ENCODE peak calls at places on chromosomes 12 and 14, in seven cellular contexts. P is sigmoid colon; A is memory B cell; S is NCI-H1930; I is activated CD4-positive, alpha-beta memory T cell treated with anti-CD3 and anti-CD28 coated beads, Interleukin-2, amount 10 ng/mL, durations not matched to agents 7 days and 5 days; B is substantia nigra; J is stomach. V is an unnamed sample.

GRCh38 chr12:55002355-55002754 is 17.4 kb upstream of the NEUROD4 start:
- DNase-seq in P (no peak), A (no peak), S (no peak), I (no peak), B (no peak), J (no peak), V (no peak)

GRCh38 chr12:132161046-132161781 is 17.0 kb downstream of the NOC4L start:
- DNase-seq in P (no peak), A (no peak), S (no peak), I (no peak), B (no peak), J (no peak), V (no peak)

GRCh38 chr12:109111775-109112491 is 4.5 kb upstream of the ACACB start:
- DNase-seq in P (peak; percentile 91), A (peak; percentile 29), S (no peak), I (peak; percentile 53), B (peak; percentile 36), J (peak; percentile 76), V (peak; percentile 86)

GRCh38 chr14:101351769-101352168 is 209.5 kb upstream of the DIO3 start:
- DNase-seq in P (peak; percentile 39), A (no peak), S (no peak), I (no peak), B (no peak), J (peak; percentile 14), V (no peak)

GRCh38 chr12:105555556-105555973 is 225.1 kb downstream of the C12orf75 start:
- DNase-seq in P (no peak), A (no peak), S (no peak), I (no peak), B (no peak), J (no peak), V (peak; percentile 62)

GRCh38 chr12:121145221-121145620 is 12.5 kb downstream of the P2RX7 start:
- DNase-seq in P (no peak), A (no peak), S (no peak), I (peak; percentile 44), B (no peak), J (no peak), V (no peak)

GRCh38 chr12:97556201-97556824 is 93.7 kb downstream of the RMST start:
- DNase-seq in P (no peak), A (no peak), S (no peak), I (no peak), B (no peak), J (peak; percentile 33), V (no peak)

GRCh38 chr12:106128526-106129430 is 10.0 kb downstream of the NUAK1 start:
- DNase-seq in P (no peak), A (no peak), S (no peak), I (no peak), B (no peak), J (no peak), V (no peak)

GRCh38 chr12:89448951-89449371 is 75.6 kb downstream of the GALNT4 start:
- DNase-seq in P (no peak), A (no peak), S (no peak), I (no peak), B (no peak), J (no peak), V (no peak)

GRCh38 chr12:58161773-58162172 is 220.4 kb downstream of the ATP23 start:
- DNase-seq in P (no peak), A (no peak), S (no peak), I (no peak), B (no peak), J (no peak), V (no peak)

GRCh38 chr12:109560867-109561710 is 12.2 kb downstream of the MMAB start:
- DNase-seq in P (no peak), A (no peak), S (no peak), I (no peak), B (no peak), J (no peak), V (no peak)

GRCh38 chr14:99441157-99441870 is 39.3 kb downstream of the SETD3 start:
- DNase-seq in P (no peak), A (no peak), S (no peak), I (no peak), B (no peak), J (no peak), V (no peak)

GRCh38 chr12:8045952-8046944 is 13.7 kb downstream of the FOXJ2 start:
- DNase-seq in P (peak; percentile 81), A (peak; percentile 67), S (peak; percentile 21), I (peak; percentile 85), B (peak; percentile 24), J (peak; percentile 83), V (peak; percentile 90)

GRCh38 chr12:101931498-101932326 is 54.3 kb downstream of the DRAM1 start:
- DNase-seq in P (no peak), A (peak; percentile 52), S (no peak), I (no peak), B (no peak), J (no peak), V (no peak)

GRCh38 chr12:28498850-28499249 is 308.6 kb downstream of the CCDC91 start:
- DNase-seq in P (no peak), A (no peak), S (no peak), I (no peak), B (no peak), J (no peak), V (no peak)

GRCh38 chr12:28583771-28584261 is 393.6 kb downstream of the CCDC91 start:
- DNase-seq in P (no peak), A (no peak), S (no peak), I (no peak), B (no peak), J (no peak), V (no peak)

GRCh38 chr14:21039059-21039422 is 3.1 kb upstream of the RNASE7 start:
- DNase-seq in P (peak; percentile 97), A (no peak), S (no peak), I (no peak), B (peak; percentile 80), J (peak; percentile 80), V (peak; percentile 88)

GRCh38 chr12:92619730-92620684 is 82.8 kb upstream of the PLEKHG7 start:
- DNase-seq in P (no peak), A (no peak), S (no peak), I (no peak), B (no peak), J (no peak), V (no peak)

GRCh38 chr12:92698466-92698865 is 4.3 kb upstream of the PLEKHG7 start:
- DNase-seq in P (no peak), A (no peak), S (no peak), I (no peak), B (no peak), J (no peak), V (no peak)

GRCh38 chr12:54983536-54984102 is 943 bp downstream of the TESPA1 start:
- DNase-seq in P (no peak), A (no peak), S (no peak), I (no peak), B (no peak), J (no peak), V (no peak)

GRCh38 chr12:27651201-27651600 is 45.0 kb upstream of the REP15 start:
- DNase-seq in P (no peak), A (no peak), S (no peak), I (no peak), B (no peak), J (no peak), V (no peak)

GRCh38 chr12:30754383-30754749 is 385 bp downstream of the CAPRIN2 start:
- DNase-seq in P (no peak), A (no peak), S (no peak), I (no peak), B (no peak), J (no peak), V (no peak)

GRCh38 chr12:5230861-5231260 is 187.2 kb downstream of the KCNA5 start:
- DNase-seq in P (no peak), A (no peak), S (no peak), I (no peak), B (no peak), J (no peak), V (no peak)

GRCh38 chr12:50609292-50609874 is 104.6 kb downstream of the DIP2B start:
- DNase-seq in P (no peak), A (no peak), S (no peak), I (no peak), B (no peak), J (no peak), V (no peak)

GRCh38 chr12:69196302-69197288 is 42.8 kb upstream of the CPSF6 start:
- DNase-seq in P (no peak), A (no peak), S (no peak), I (no peak), B (no peak), J (no peak), V (no peak)

GRCh38 chr14:50038398-50039119 is 77.8 kb downstream of the VCPKMT start:
- DNase-seq in P (no peak), A (no peak), S (no peak), I (peak; percentile 70), B (no peak), J (no peak), V (no peak)

V was measured in sciatic nerve.